ENCODE peak calls at places on chromosomes 3 and 15, in ten cellular contexts. B is CD8-positive, alpha-beta memory T cell; R is AG08396; O is neural crest cell; S is HuH-7; Y is H4; V is kidney tubule cell; C is activated T-cell treated with anti-CD3 and anti-CD28 coated beads for 24 hours; Q is fibroblast of lung; P is ureter. H is an unnamed sample.

GRCh38 chr3:69343875-69344274 is 42.0 kb downstream of the FRMD4B start:
- DNase-seq in Y (no peak), R (no peak), B (no peak), V (no peak), Q (peak; percentile 28), C (no peak), S (no peak), P (no peak), O (no peak), H (no peak)

GRCh38 chr15:51186121-51186795 is 91.6 kb upstream of the TNFAIP8L3 start:
- DNase-seq in V (no peak), Q (no peak), S (no peak), B (no peak), P (no peak), R (no peak), C (no peak), O (no peak), Y (no peak), H (no peak)

GRCh38 chr15:94677202-94677790 is 445.9 kb downstream of the MCTP2 start:
- DNase-seq in O (no peak), P (no peak), R (no peak), S (no peak), C (no peak), B (no peak), Y (no peak), Q (no peak), V (no peak), H (peak; percentile 90)

GRCh38 chr3:169764453-169765280 is at the start of gene TERC:
- DNase-seq in O (peak; percentile 72), C (peak; percentile 89), Y (peak; percentile 71), B (peak; percentile 86), P (peak; percentile 97), R (peak; percentile 92), Q (peak; percentile 95), V (peak; percentile 94), S (peak; percentile 95), H (peak; percentile 96)

GRCh38 chr3:96813820-96814580 is 394 bp upstream of the EPHA6 start:
- DNase-seq in Y (peak; percentile 71), Q (peak; percentile 46), O (peak; percentile 52), V (peak; percentile 62), S (peak; percentile 73), R (peak; percentile 61), P (peak; percentile 67), C (no peak), B (no peak), H (peak; percentile 79)

GRCh38 chr3:16104161-16104560 is 70.3 kb upstream of the GALNT15 start:
- DNase-seq in R (no peak), Y (no peak), B (no peak), V (no peak), O (no peak), C (no peak), S (no peak), P (no peak), Q (no peak), H (no peak)

GRCh38 chr3:6928064-6928463 is 67.1 kb downstream of the GRM7 start:
- DNase-seq in C (no peak), O (no peak), P (no peak), V (peak; percentile 91), B (no peak), R (no peak), Y (no peak), Q (no peak), S (no peak), H (no peak)

GRCh38 chr15:101006931-101007687 is 88.0 kb downstream of the LRRK1 start:
- DNase-seq in Y (peak; percentile 74), S (peak; percentile 80), B (peak; percentile 24), Q (peak; percentile 79), O (peak; percentile 77), V (peak; percentile 82), C (peak; percentile 68), R (peak; percentile 88), P (peak; percentile 80), H (peak; percentile 81)

GRCh38 chr3:73143821-73144237 is 82.4 kb downstream of the EBLN2 start:
- DNase-seq in B (no peak), V (no peak), R (no peak), Y (peak; percentile 37), C (no peak), P (no peak), O (no peak), Q (no peak), S (no peak), H (no peak)

GRCh38 chr15:101254157-101255065 is 2.6 kb upstream of the CHSY1 start:
- DNase-seq in Q (no peak), V (no peak), B (no peak), P (no peak), S (no peak), R (no peak), O (no peak), Y (no peak), C (no peak), H (no peak)

GRCh38 chr3:150230037-150230436 is 178.1 kb upstream of the TSC22D2 start:
- DNase-seq in V (no peak), C (no peak), O (no peak), R (no peak), S (no peak), Y (no peak), B (no peak), Q (no peak), P (no peak), H (no peak)

GRCh38 chr3:141561426-141562034 is 74.7 kb downstream of the RASA2 start:
- DNase-seq in O (peak; percentile 51), V (peak; percentile 63), B (no peak), P (no peak), Y (peak; percentile 52), Q (peak; percentile 86), S (peak; percentile 9), R (peak; percentile 24), C (peak; percentile 35), H (no peak)

GRCh38 chr3:97815149-97815917 is 6.5 kb upstream of the CRYBG3 start:
- DNase-seq in Q (no peak), O (no peak), V (peak; percentile 84), B (no peak), P (no peak), Y (peak; percentile 40), R (no peak), C (no peak), S (no peak), H (no peak)

GRCh38 chr15:77624868-77625267 is 7.8 kb downstream of the LINGO1 start:
- DNase-seq in C (no peak), S (no peak), V (no peak), Y (no peak), Q (no peak), O (no peak), B (no peak), P (no peak), R (no peak), H (no peak)

GRCh38 chr3:157856078-157856939 is 249.9 kb downstream of the SHOX2 start:
- DNase-seq in C (no peak), S (no peak), B (no peak), P (no peak), Y (peak; percentile 36), O (no peak), V (peak; percentile 10), Q (no peak), R (no peak), H (no peak)

GRCh38 chr15:92071030-92071644 is 217.6 kb downstream of the SLCO3A1 start:
- DNase-seq in C (no peak), Y (no peak), P (no peak), Q (no peak), B (no peak), S (no peak), R (no peak), V (peak; percentile 65), O (no peak), H (no peak)

GRCh38 chr3:65963787-65964707 is 74.7 kb downstream of the MAGI1 start:
- DNase-seq in P (no peak), Q (peak; percentile 91), B (no peak), O (no peak), R (peak; percentile 59), C (peak; percentile 16), Y (peak; percentile 14), V (peak; percentile 93), S (no peak), H (peak; percentile 39)

GRCh38 chr15:41880156-41880877 is 13.5 kb downstream of the SPTBN5 start:
- DNase-seq in B (no peak), S (no peak), R (no peak), Q (no peak), C (no peak), O (no peak), Y (no peak), V (no peak), P (no peak), H (no peak)

GRCh38 chr3:117278424-117279190 is 569.0 kb downstream of the TUSC7 start:
- DNase-seq in V (peak; percentile 89), O (no peak), Y (peak; percentile 22), S (peak; percentile 8), B (no peak), R (peak; percentile 14), C (no peak), P (no peak), Q (peak; percentile 8), H (peak; percentile 42)

GRCh38 chr3:115085197-115085865 is 61.8 kb downstream of the ZBTB20 start:
- DNase-seq in S (no peak), P (no peak), B (no peak), O (no peak), Y (no peak), Q (no peak), R (no peak), C (no peak), V (no peak), H (no peak)

GRCh38 chr3:4358273-4358672 is 55.1 kb downstream of the SETMAR start:
- DNase-seq in V (no peak), Q (no peak), C (no peak), S (no peak), P (no peak), R (peak; percentile 32), B (no peak), O (no peak), Y (no peak), H (no peak)

GRCh38 chr15:98682992-98683701 is 34.8 kb downstream of the IGF1R start:
- DNase-seq in Y (peak; percentile 70), V (no peak), P (no peak), R (peak; percentile 20), C (no peak), O (no peak), B (no peak), S (no peak), Q (peak; percentile 56), H (peak; percentile 15)

GRCh38 chr3:22887664-22888291 is 315.3 kb upstream of the UBE2E2 start:
- DNase-seq in Q (peak; percentile 61), P (no peak), Y (peak; percentile 6), R (no peak), V (peak; percentile 54), C (no peak), S (peak; percentile 8), O (no peak), B (no peak), H (no peak)

GRCh38 chr3:137764001-137764433 is at the start of gene SOX14:
- DNase-seq in B (no peak), S (no peak), O (no peak), P (no peak), Y (no peak), Q (no peak), R (peak; percentile 6), V (no peak), C (no peak), H (no peak)

GRCh38 chr3:197482001-197482400 is 73.8 kb downstream of the BDH1 start:
- DNase-seq in Y (peak; percentile 44), Q (peak; percentile 26), R (no peak), V (no peak), S (no peak), P (no peak), B (no peak), O (no peak), C (no peak), H (no peak)

GRCh38 chr15:45640610-45641009 is 5.8 kb downstream of the SQOR start:
- DNase-seq in P (no peak), V (peak; percentile 96), O (no peak), R (peak; percentile 66), Y (peak; percentile 78), C (no peak), Q (peak; percentile 62), S (no peak), B (no peak), H (peak; percentile 70)

GRCh38 chr3:66386925-66387650 is 113.7 kb downstream of the LRIG1 start:
- DNase-seq in C (no peak), O (peak; percentile 31), V (no peak), P (no peak), Y (peak; percentile 67), S (no peak), B (no peak), R (no peak), Q (no peak), H (no peak)

GRCh38 chr15:92884813-92885461 is 15.2 kb upstream of the CHD2 start:
- DNase-seq in O (no peak), R (no peak), V (peak; percentile 44), Y (no peak), P (no peak), C (no peak), Q (peak; percentile 45), B (no peak), S (no peak), H (no peak)

H was measured in MG63.